ENCODE peak calls at places on chromosomes 5 and 9, in five cellular contexts. One of them, this sample, is unnamed.

GRCh38 chr5:153660919-153661318 is 170.4 kb downstream of the GRIA1 start:
- DNase-seq in CD4-positive, alpha-beta T cell: no peak
- DNase-seq in cardiac fibroblast: no peak
- DNase-seq in colonic mucosa: no peak
- DNase-seq in neural crest cell: no peak
- DNase-seq in this sample: no peak

GRCh38 chr9:98921740-98922139 is 22.0 kb upstream of the COL15A1 start:
- DNase-seq in CD4-positive, alpha-beta T cell: no peak
- DNase-seq in cardiac fibroblast: no peak
- DNase-seq in colonic mucosa: no peak
- DNase-seq in neural crest cell: no peak
- DNase-seq in this sample: no peak

GRCh38 chr9:38288502-38288901 is 104.0 kb upstream of the ALDH1B1 start:
- DNase-seq in CD4-positive, alpha-beta T cell: no peak
- DNase-seq in cardiac fibroblast: no peak
- DNase-seq in colonic mucosa: peak; percentile 7
- DNase-seq in neural crest cell: no peak
- DNase-seq in this sample: no peak

GRCh38 chr9:38079410-38080105 is 10.5 kb upstream of the SHB start:
- DNase-seq in CD4-positive, alpha-beta T cell: no peak
- DNase-seq in cardiac fibroblast: peak; percentile 54
- DNase-seq in colonic mucosa: no peak
- DNase-seq in neural crest cell: no peak
- DNase-seq in this sample: no peak

GRCh38 chr9:69495331-69495730 is 170.3 kb downstream of the ENTREP1 start:
- DNase-seq in CD4-positive, alpha-beta T cell: no peak
- DNase-seq in cardiac fibroblast: no peak
- DNase-seq in colonic mucosa: no peak
- DNase-seq in neural crest cell: no peak
- DNase-seq in this sample: no peak

GRCh38 chr9:27247756-27248155 is 49.2 kb downstream of the EQTN start:
- DNase-seq in CD4-positive, alpha-beta T cell: no peak
- DNase-seq in cardiac fibroblast: peak; percentile 81
- DNase-seq in colonic mucosa: peak; percentile 58
- DNase-seq in neural crest cell: peak; percentile 28
- DNase-seq in this sample: peak; percentile 66

GRCh38 chr9:98709968-98710965 is 1.5 kb upstream of the GABBR2 start:
- DNase-seq in CD4-positive, alpha-beta T cell: no peak
- DNase-seq in cardiac fibroblast: peak; percentile 78
- DNase-seq in colonic mucosa: no peak
- DNase-seq in neural crest cell: peak; percentile 18
- DNase-seq in this sample: peak; percentile 67

GRCh38 chr5:40502045-40502444 is 177.7 kb upstream of the PTGER4 start:
- DNase-seq in CD4-positive, alpha-beta T cell: no peak
- DNase-seq in cardiac fibroblast: no peak
- DNase-seq in colonic mucosa: no peak
- DNase-seq in neural crest cell: no peak
- DNase-seq in this sample: no peak

GRCh38 chr9:118455781-118456180 is 751.6 kb downstream of the TLR4 start:
- DNase-seq in CD4-positive, alpha-beta T cell: no peak
- DNase-seq in cardiac fibroblast: no peak
- DNase-seq in colonic mucosa: no peak
- DNase-seq in neural crest cell: no peak
- DNase-seq in this sample: no peak

GRCh38 chr5:60958088-60958487 is 13.1 kb downstream of the NDUFAF2 start:
- DNase-seq in CD4-positive, alpha-beta T cell: no peak
- DNase-seq in cardiac fibroblast: no peak
- DNase-seq in colonic mucosa: no peak
- DNase-seq in neural crest cell: no peak
- DNase-seq in this sample: no peak

GRCh38 chr5:115599924-115600323 is 2.4 kb downstream of the TICAM2 start:
- DNase-seq in CD4-positive, alpha-beta T cell: no peak
- DNase-seq in cardiac fibroblast: peak; percentile 40
- DNase-seq in colonic mucosa: no peak
- DNase-seq in neural crest cell: no peak
- DNase-seq in this sample: no peak

GRCh38 chr5:120014535-120014934 is 385.2 kb downstream of the FAM170A start:
- DNase-seq in CD4-positive, alpha-beta T cell: no peak
- DNase-seq in cardiac fibroblast: no peak
- DNase-seq in colonic mucosa: no peak
- DNase-seq in neural crest cell: no peak
- DNase-seq in this sample: no peak

GRCh38 chr5:107519900-107520354 is 150.8 kb downstream of the EFNA5 start:
- DNase-seq in CD4-positive, alpha-beta T cell: no peak
- DNase-seq in cardiac fibroblast: peak; percentile 21
- DNase-seq in colonic mucosa: no peak
- DNase-seq in neural crest cell: no peak
- DNase-seq in this sample: peak; percentile 76

GRCh38 chr5:73684691-73685090 is 58.7 kb downstream of the ARHGEF28 start:
- DNase-seq in CD4-positive, alpha-beta T cell: no peak
- DNase-seq in cardiac fibroblast: no peak
- DNase-seq in colonic mucosa: no peak
- DNase-seq in neural crest cell: no peak
- DNase-seq in this sample: no peak

GRCh38 chr5:3277590-3278196 is 317.9 kb upstream of the IRX1 start:
- DNase-seq in CD4-positive, alpha-beta T cell: no peak
- DNase-seq in cardiac fibroblast: no peak
- DNase-seq in colonic mucosa: no peak
- DNase-seq in neural crest cell: no peak
- DNase-seq in this sample: no peak

GRCh38 chr5:83397658-83398057 is 73.9 kb upstream of the VCAN start:
- DNase-seq in CD4-positive, alpha-beta T cell: no peak
- DNase-seq in cardiac fibroblast: peak; percentile 27
- DNase-seq in colonic mucosa: no peak
- DNase-seq in neural crest cell: no peak
- DNase-seq in this sample: no peak

GRCh38 chr5:179224741-179225140 is 120.5 kb downstream of the ADAMTS2 start:
- DNase-seq in CD4-positive, alpha-beta T cell: no peak
- DNase-seq in cardiac fibroblast: no peak
- DNase-seq in colonic mucosa: no peak
- DNase-seq in neural crest cell: no peak
- DNase-seq in this sample: no peak

GRCh38 chr5:161410640-161411039 is 135.9 kb downstream of the GABRB2 start:
- DNase-seq in CD4-positive, alpha-beta T cell: no peak
- DNase-seq in cardiac fibroblast: no peak
- DNase-seq in colonic mucosa: no peak
- DNase-seq in neural crest cell: no peak
- DNase-seq in this sample: no peak

GRCh38 chr9:14652729-14653377 is 40.4 kb downstream of the ZDHHC21 start:
- DNase-seq in CD4-positive, alpha-beta T cell: no peak
- DNase-seq in cardiac fibroblast: peak; percentile 22
- DNase-seq in colonic mucosa: no peak
- DNase-seq in neural crest cell: no peak
- DNase-seq in this sample: peak; percentile 20

GRCh38 chr5:152864993-152865392 is 459.9 kb upstream of the NMUR2 start:
- DNase-seq in CD4-positive, alpha-beta T cell: no peak
- DNase-seq in cardiac fibroblast: no peak
- DNase-seq in colonic mucosa: no peak
- DNase-seq in neural crest cell: no peak
- DNase-seq in this sample: peak; percentile 19

GRCh38 chr9:75201480-75202209 is 113.3 kb downstream of the OSTF1 start:
- DNase-seq in CD4-positive, alpha-beta T cell: no peak
- DNase-seq in cardiac fibroblast: no peak
- DNase-seq in colonic mucosa: no peak
- DNase-seq in neural crest cell: no peak
- DNase-seq in this sample: no peak

GRCh38 chr9:89522261-89522978 is 24.5 kb upstream of the SEMA4D start:
- DNase-seq in CD4-positive, alpha-beta T cell: peak; percentile 60
- DNase-seq in cardiac fibroblast: no peak
- DNase-seq in colonic mucosa: peak; percentile 43
- DNase-seq in neural crest cell: no peak
- DNase-seq in this sample: no peak

GRCh38 chr9:20297646-20298084 is 324.6 kb downstream of the MLLT3 start:
- DNase-seq in CD4-positive, alpha-beta T cell: no peak
- DNase-seq in cardiac fibroblast: peak; percentile 17
- DNase-seq in colonic mucosa: no peak
- DNase-seq in neural crest cell: no peak
- DNase-seq in this sample: peak; percentile 81

GRCh38 chr5:150624334-150625163 is 15.9 kb upstream of the SYNPO start:
- DNase-seq in CD4-positive, alpha-beta T cell: no peak
- DNase-seq in cardiac fibroblast: peak; percentile 58
- DNase-seq in colonic mucosa: no peak
- DNase-seq in neural crest cell: no peak
- DNase-seq in this sample: peak; percentile 38

GRCh38 chr9:126055386-126055785 is 271.2 kb upstream of the MVB12B start:
- DNase-seq in CD4-positive, alpha-beta T cell: no peak
- DNase-seq in cardiac fibroblast: peak; percentile 22
- DNase-seq in colonic mucosa: no peak
- DNase-seq in neural crest cell: no peak
- DNase-seq in this sample: peak; percentile 66

GRCh38 chr5:122870219-122870856 is 24.9 kb downstream of the SNX24 start:
- DNase-seq in CD4-positive, alpha-beta T cell: no peak
- DNase-seq in cardiac fibroblast: peak; percentile 43
- DNase-seq in colonic mucosa: no peak
- DNase-seq in neural crest cell: no peak
- DNase-seq in this sample: no peak

GRCh38 chr5:175697846-175698245 is 40.0 kb downstream of the HRH2 start:
- DNase-seq in CD4-positive, alpha-beta T cell: no peak
- DNase-seq in cardiac fibroblast: no peak
- DNase-seq in colonic mucosa: no peak
- DNase-seq in neural crest cell: no peak
- DNase-seq in this sample: no peak

GRCh38 chr5:122517091-122517490 is 205.1 kb downstream of the SNCAIP start:
- DNase-seq in CD4-positive, alpha-beta T cell: no peak
- DNase-seq in cardiac fibroblast: no peak
- DNase-seq in colonic mucosa: no peak
- DNase-seq in neural crest cell: no peak
- DNase-seq in this sample: no peak

GRCh38 chr5:14131855-14132503 is 11.2 kb upstream of the TRIO start:
- DNase-seq in CD4-positive, alpha-beta T cell: no peak
- DNase-seq in cardiac fibroblast: no peak
- DNase-seq in colonic mucosa: no peak
- DNase-seq in neural crest cell: no peak
- DNase-seq in this sample: no peak

GRCh38 chr5:89036166-89036565 is 153.2 kb upstream of the MEF2C start:
- DNase-seq in CD4-positive, alpha-beta T cell: no peak
- DNase-seq in cardiac fibroblast: no peak
- DNase-seq in colonic mucosa: no peak
- DNase-seq in neural crest cell: no peak
- DNase-seq in this sample: peak; percentile 32

GRCh38 chr5:103667068-103667467 is 104.5 kb upstream of the NUDT12 start:
- DNase-seq in CD4-positive, alpha-beta T cell: no peak
- DNase-seq in cardiac fibroblast: peak; percentile 9
- DNase-seq in colonic mucosa: no peak
- DNase-seq in neural crest cell: no peak
- DNase-seq in this sample: peak; percentile 36

GRCh38 chr5:180155331-180155881 is 53.6 kb downstream of the RASGEF1C start:
- DNase-seq in CD4-positive, alpha-beta T cell: no peak
- DNase-seq in cardiac fibroblast: no peak
- DNase-seq in colonic mucosa: peak; percentile 5
- DNase-seq in neural crest cell: no peak
- DNase-seq in this sample: no peak

GRCh38 chr5:45696206-45696836 is at the start of gene HCN1:
- DNase-seq in CD4-positive, alpha-beta T cell: no peak
- DNase-seq in cardiac fibroblast: peak; percentile 69
- DNase-seq in colonic mucosa: peak; percentile 78
- DNase-seq in neural crest cell: peak; percentile 87
- DNase-seq in this sample: peak; percentile 82
- TF ChIP-seq CTCF in CD4-positive, alpha-beta T cell: no peak
- TF ChIP-seq CTCF in cardiac fibroblast: peak; percentile 79
- TF ChIP-seq CTCF in colonic mucosa: peak; percentile 44
- TF ChIP-seq CTCF in neural crest cell: peak; percentile 87
- TF ChIP-seq CTCF in this sample: peak; percentile 70

GRCh38 chr9:77025146-77025545 is 5.7 kb downstream of the FOXB2 start:
- DNase-seq in CD4-positive, alpha-beta T cell: no peak
- DNase-seq in cardiac fibroblast: no peak
- DNase-seq in colonic mucosa: no peak
- DNase-seq in neural crest cell: no peak
- DNase-seq in this sample: peak; percentile 34

GRCh38 chr9:77021928-77022782 is 2.7 kb downstream of the FOXB2 start:
- DNase-seq in CD4-positive, alpha-beta T cell: no peak
- DNase-seq in cardiac fibroblast: no peak
- DNase-seq in colonic mucosa: no peak
- DNase-seq in neural crest cell: peak; percentile 11
- DNase-seq in this sample: no peak

GRCh38 chr9:77023726-77024125 is 4.3 kb downstream of the FOXB2 start:
- DNase-seq in CD4-positive, alpha-beta T cell: no peak
- DNase-seq in cardiac fibroblast: no peak
- DNase-seq in colonic mucosa: no peak
- DNase-seq in neural crest cell: no peak
- DNase-seq in this sample: no peak

GRCh38 chr9:77021289-77021927 is 2.0 kb downstream of the FOXB2 start:
- DNase-seq in CD4-positive, alpha-beta T cell: no peak
- DNase-seq in cardiac fibroblast: no peak
- DNase-seq in colonic mucosa: no peak
- DNase-seq in neural crest cell: peak; percentile 9
- DNase-seq in this sample: no peak

GRCh38 chr9:77022783-77023440 is 3.5 kb downstream of the FOXB2 start:
- DNase-seq in CD4-positive, alpha-beta T cell: no peak
- DNase-seq in cardiac fibroblast: no peak
- DNase-seq in colonic mucosa: no peak
- DNase-seq in neural crest cell: peak; percentile 18
- DNase-seq in this sample: no peak
- TF ChIP-seq CTCF in CD4-positive, alpha-beta T cell: no peak
- TF ChIP-seq CTCF in cardiac fibroblast: no peak
- TF ChIP-seq CTCF in colonic mucosa: no peak
- TF ChIP-seq CTCF in neural crest cell: no peak
- TF ChIP-seq CTCF in this sample: no peak

DNA sequence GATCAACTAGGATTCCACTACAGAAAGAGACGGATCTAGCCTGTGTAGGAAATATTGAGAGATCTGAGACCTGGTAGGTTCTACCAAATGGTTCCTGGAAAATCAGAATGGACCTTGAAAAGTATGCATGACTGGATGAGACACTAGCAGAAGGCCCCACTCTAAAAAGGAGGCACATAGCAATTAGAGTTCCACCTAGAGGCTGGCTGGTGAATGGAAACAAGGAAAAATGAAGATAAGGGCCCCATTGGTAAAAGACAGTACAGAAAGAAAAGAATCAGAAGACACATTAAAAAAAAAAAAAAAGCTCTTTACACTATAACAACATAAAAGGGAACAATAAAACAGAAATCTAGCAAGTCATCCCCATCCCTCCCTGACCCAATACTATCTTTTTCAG is 518.5 kb downstream of the NR2F1-AS1 start:
- DNase-seq in CD4-positive, alpha-beta T cell: no peak
- DNase-seq in cardiac fibroblast: peak; percentile 24
- DNase-seq in colonic mucosa: no peak
- DNase-seq in neural crest cell: no peak
- DNase-seq in this sample: peak; percentile 32
- TF ChIP-seq CTCF in CD4-positive, alpha-beta T cell: no peak
- TF ChIP-seq CTCF in cardiac fibroblast: peak; percentile 36
- TF ChIP-seq CTCF in colonic mucosa: no peak
- TF ChIP-seq CTCF in neural crest cell: peak; percentile 36
- TF ChIP-seq CTCF in this sample: peak; percentile 55

GRCh38 chr5:136016945-136017530 is 11.8 kb upstream of the TGFBI start:
- DNase-seq in CD4-positive, alpha-beta T cell: no peak
- DNase-seq in cardiac fibroblast: peak; percentile 88
- DNase-seq in colonic mucosa: no peak
- DNase-seq in neural crest cell: no peak
- DNase-seq in this sample: peak; percentile 94
- TF ChIP-seq CTCF in CD4-positive, alpha-beta T cell: no peak
- TF ChIP-seq CTCF in cardiac fibroblast: no peak
- TF ChIP-seq CTCF in colonic mucosa: no peak
- TF ChIP-seq CTCF in neural crest cell: no peak
- TF ChIP-seq CTCF in this sample: no peak